ENCODE peak calls at places on chromosome 20, in nine cellular contexts. O, I, Q, S, E, N, X, C and T are unnamed samples.

GRCh38 chr20:48382304-48382703 is 445.5 kb downstream of the PREX1 start:
- DNase-seq in O (no peak), X (no peak), I (no peak), Q (no peak), C (no peak), S (no peak), N (no peak), E (no peak), T (no peak)

GRCh38 chr20:62441986-62442539 is 14.7 kb upstream of the RBBP8NL start:
- DNase-seq in N (no peak), E (no peak), C (no peak), I (no peak), Q (no peak), S (no peak), O (no peak), X (no peak), T (no peak)

GRCh38 chr20:37384683-37385174 is 38.8 kb downstream of the SRC start:
- DNase-seq in O (peak), I (peak), C (no peak), S (peak), N (no peak), Q (peak), E (peak), X (peak), T (no peak)

GRCh38 chr20:17663486-17663885 is 18.6 kb downstream of the RRBP1 start:
- DNase-seq in N (peak), S (no peak), C (no peak), O (no peak), E (no peak), X (no peak), I (no peak), Q (peak), T (no peak)

GRCh38 chr20:62494537-62494936 is 18.7 kb upstream of the GATA5 start:
- DNase-seq in N (no peak), C (no peak), S (no peak), Q (no peak), E (no peak), I (no peak), O (no peak), X (no peak), T (no peak)

GRCh38 chr20:1688886-1689538 is 31.4 kb upstream of the SIRPG start:
- DNase-seq in X (no peak), S (no peak), E (no peak), Q (no peak), N (no peak), O (no peak), C (no peak), I (no peak), T (no peak)

GRCh38 chr20:58431134-58431533 is 42.1 kb downstream of the VAPB start:
- DNase-seq in X (no peak), N (no peak), O (no peak), S (no peak), Q (no peak), C (no peak), I (no peak), E (no peak), T (no peak)

GRCh38 chr20:53752971-53753879 is 159.6 kb upstream of the ZNF217 start:
- DNase-seq in O (no peak), E (no peak), N (no peak), X (no peak), Q (no peak), C (no peak), S (no peak), I (no peak), T (no peak)

GRCh38 chr20:36461600-36462439 is 79.5 kb upstream of the MYL9 start:
- DNase-seq in O (peak), S (peak), Q (peak), X (peak), I (no peak), E (peak), N (no peak), C (no peak), T (no peak)

GRCh38 chr20:9928955-9929354 is 90.1 kb upstream of the PAK5 start:
- DNase-seq in S (no peak), C (no peak), E (no peak), I (no peak), O (no peak), Q (no peak), X (no peak), N (no peak), T (no peak)

GRCh38 chr20:38094373-38094775 is 60.8 kb downstream of the RPRD1B start:
- DNase-seq in C (no peak), E (peak), I (no peak), N (no peak), O (no peak), X (peak), S (no peak), Q (peak), T (no peak)

GRCh38 chr20:60125521-60125920 is 167.3 kb downstream of the CDH26 start:
- DNase-seq in O (no peak), Q (no peak), S (no peak), X (no peak), I (no peak), N (no peak), E (no peak), C (no peak), T (no peak)

GRCh38 chr20:2612073-2612472 is 40.4 kb upstream of the NOP56 start:
- DNase-seq in C (no peak), X (no peak), I (no peak), E (no peak), Q (no peak), S (no peak), O (no peak), N (no peak), T (no peak)

GRCh38 chr20:3543901-3544507 is 73.2 kb downstream of the ATRN start:
- DNase-seq in E (no peak), Q (peak), X (peak), O (no peak), C (no peak), I (no peak), S (no peak), N (peak), T (peak)

GRCh38 chr20:6635034-6635736 is 132.3 kb upstream of the BMP2 start:
- DNase-seq in N (no peak), E (no peak), Q (peak), C (no peak), X (no peak), O (no peak), I (no peak), S (no peak), T (no peak)

GRCh38 chr20:56606174-56606945 is 22.7 kb upstream of the TFAP2C start:
- DNase-seq in C (no peak), N (no peak), I (no peak), S (no peak), O (peak), E (no peak), Q (no peak), X (peak), T (no peak)

GRCh38 chr20:2290486-2290885 is 5.3 kb upstream of the TGM3 start:
- DNase-seq in C (no peak), O (no peak), I (no peak), S (no peak), X (no peak), N (no peak), Q (no peak), E (no peak), T (no peak)

GRCh38 chr20:23155141-23155590 is 69.0 kb upstream of the CD93 start:
- DNase-seq in S (no peak), C (no peak), N (no peak), I (no peak), Q (no peak), X (no peak), E (peak), O (no peak), T (no peak)

GRCh38 chr20:57498425-57499400 is 26.2 kb downstream of the CTCFL start:
- DNase-seq in E (no peak), C (no peak), S (no peak), Q (peak), X (peak), O (no peak), I (no peak), N (no peak), T (no peak)

GRCh38 chr20:54118220-54119001 is 48.0 kb upstream of the BCAS1 start:
- DNase-seq in O (no peak), X (no peak), N (no peak), Q (no peak), S (no peak), E (no peak), C (no peak), I (no peak), T (no peak)

GRCh38 chr20:46118481-46119020 is 437 bp downstream of the CD40 start:
- DNase-seq in C (no peak), N (no peak), S (no peak), I (no peak), X (no peak), E (peak), Q (no peak), O (peak), T (no peak)

GRCh38 chr20:63027425-63028389 is 20.9 kb upstream of the BHLHE23 start:
- DNase-seq in O (peak), S (no peak), E (no peak), C (no peak), Q (no peak), X (no peak), N (no peak), I (peak), T (no peak)

GRCh38 chr20:3797592-3798404 is 1.7 kb downstream of the CDC25B start:
- DNase-seq in X (no peak), Q (peak), I (peak), N (no peak), C (no peak), E (no peak), S (peak), O (peak), T (no peak)

GRCh38 chr20:19945732-19946670 is 71.2 kb upstream of the NAA20 start:
- DNase-seq in N (no peak), X (no peak), S (no peak), I (no peak), E (no peak), O (no peak), C (no peak), Q (no peak), T (no peak)

GRCh38 chr20:16919841-16920240 is 171.7 kb downstream of the OTOR start:
- DNase-seq in I (no peak), Q (no peak), O (no peak), C (no peak), S (no peak), N (no peak), X (no peak), E (no peak), T (no peak)

GRCh38 chr20:17044920-17045319 is 181.9 kb upstream of the PCSK2 start:
- DNase-seq in O (no peak), S (no peak), X (no peak), N (no peak), C (no peak), E (no peak), Q (no peak), I (no peak), T (no peak)

GRCh38 chr20:50992336-50992732 is 30.6 kb downstream of the KCNG1 start:
- DNase-seq in S (no peak), O (no peak), X (no peak), N (no peak), E (no peak), Q (no peak), I (no peak), C (no peak), T (no peak)

GRCh38 chr20:49483018-49483705 is 694 bp upstream of the KCNB1 start:
- DNase-seq in I (peak), Q (no peak), X (peak), C (no peak), N (no peak), O (no peak), E (no peak), S (no peak), T (no peak)

GRCh38 chr20:49484180-49485140 is 2.0 kb upstream of the KCNB1 start:
- DNase-seq in X (peak), S (peak), C (peak), N (peak), E (peak), O (peak), Q (peak), I (peak), T (peak)

GRCh38 chr20:49482173-49482572 is 295 bp downstream of the KCNB1 start:
- DNase-seq in N (no peak), O (no peak), E (no peak), X (no peak), Q (no peak), S (no peak), I (no peak), C (no peak), T (no peak)

GRCh38 chr20:49482621-49483017 is at the start of gene KCNB1:
- DNase-seq in E (peak), Q (peak), X (peak), O (peak), N (no peak), I (peak), C (no peak), S (no peak), T (no peak)

DNA sequence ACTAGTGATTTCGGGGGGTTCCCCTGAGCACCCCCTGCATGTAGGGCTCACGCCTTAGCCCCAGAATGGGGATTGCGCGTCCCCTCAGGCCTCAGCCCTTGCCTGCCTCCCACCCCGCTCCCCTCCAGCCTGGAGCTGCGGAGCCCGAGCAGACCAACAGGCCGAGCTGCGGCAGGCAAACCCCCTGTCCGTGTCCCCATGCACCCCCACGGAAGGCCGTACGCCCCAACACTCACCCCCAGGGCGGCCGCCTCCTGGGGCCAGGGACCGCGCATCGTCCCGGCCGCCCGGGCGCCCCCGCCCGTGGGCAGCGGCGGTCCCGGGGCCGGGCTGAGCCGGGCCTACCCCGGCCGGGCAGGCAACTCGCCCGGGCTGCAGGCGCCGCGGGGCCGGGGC is 1.2 kb upstream of the KCNB1 start:
- DNase-seq in C (no peak), Q (no peak), O (no peak), E (no peak), N (no peak), S (no peak), X (peak), I (peak), T (no peak)
- H3K4me3 ChIP-seq in C (peak), Q (peak), O (no peak), E (peak), N (peak), S (no peak), X (no peak), I (no peak), T (no peak)

DNA sequence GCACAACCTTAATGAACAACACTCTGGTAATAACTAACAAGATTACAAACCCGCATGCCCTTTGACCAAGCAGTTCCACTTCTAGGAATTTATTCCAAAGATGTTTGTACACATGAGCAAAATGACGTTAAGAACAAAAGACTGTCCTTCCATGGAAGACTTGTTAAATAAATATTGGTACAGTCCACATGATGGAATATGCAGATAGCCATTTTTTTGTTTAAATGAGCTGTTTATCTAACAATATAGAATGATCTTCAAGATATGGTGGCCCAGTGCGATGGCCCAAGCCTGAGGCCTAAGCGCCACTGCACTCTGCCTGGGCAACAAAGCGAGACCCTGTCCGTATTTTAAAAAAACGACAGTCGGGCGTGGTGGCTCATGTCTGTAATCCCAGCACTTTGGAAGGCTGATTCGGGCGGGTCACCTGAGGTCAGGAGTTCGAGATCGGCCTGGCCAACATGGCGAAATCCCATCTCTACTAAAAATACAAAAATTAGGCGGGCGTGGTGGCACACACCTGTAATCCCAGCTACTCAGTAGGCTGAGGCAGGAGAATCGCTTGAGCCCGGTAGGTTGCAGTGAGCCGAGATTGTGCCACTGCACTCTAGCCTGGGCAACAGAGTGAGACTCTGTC is 7.4 kb upstream of the AHCY start:
- DNase-seq in S (no peak), C (no peak), E (no peak), I (no peak), N (no peak), O (no peak), X (peak), Q (no peak), T (no peak)
- TF ChIP-seq CTCF in S (no peak), C (no peak), E (no peak), I (no peak), N (no peak), O (no peak), X (no peak), Q (no peak), T (no peak)

GRCh38 chr20:24450646-24451376 is 18.6 kb upstream of the SYNDIG1 start:
- DNase-seq in X (no peak), Q (no peak), I (no peak), E (no peak), S (no peak), O (no peak), C (no peak), N (no peak), T (no peak)
- H3K4me3 ChIP-seq in X (no peak), Q (no peak), I (no peak), E (no peak), S (no peak), O (no peak), C (no peak), N (no peak), T (no peak)

GRCh38 chr20:44781791-44782190 is 28.6 kb downstream of the RIMS4 start:
- DNase-seq in N (no peak), X (no peak), O (no peak), I (no peak), S (no peak), E (no peak), C (no peak), Q (no peak), T (no peak)

GRCh38 chr20:44784688-44785087 is 25.7 kb downstream of the RIMS4 start:
- DNase-seq in N (no peak), E (no peak), Q (no peak), S (no peak), X (no peak), I (no peak), O (no peak), C (no peak), T (no peak)

GRCh38 chr20:44787299-44787698 is 23.0 kb downstream of the RIMS4 start:
- DNase-seq in E (no peak), O (no peak), I (no peak), N (no peak), S (no peak), X (no peak), C (no peak), Q (no peak), T (no peak)

GRCh38 chr20:44788706-44789456 is 21.5 kb downstream of the RIMS4 start:
- DNase-seq in N (no peak), X (no peak), O (no peak), C (no peak), E (no peak), Q (no peak), S (no peak), I (no peak), T (no peak)

GRCh38 chr20:44785768-44786167 is 24.6 kb downstream of the RIMS4 start:
- DNase-seq in Q (no peak), N (no peak), I (no peak), O (no peak), S (no peak), C (no peak), X (no peak), E (no peak), T (no peak)
- TF ChIP-seq CTCF in Q (no peak), N (peak), I (peak), O (no peak), S (no peak), C (no peak), X (no peak), E (no peak), T (no peak)

GRCh38 chr20:49400410-49400809 is 82.1 kb downstream of the KCNB1 start:
- DNase-seq in X (no peak), S (no peak), N (peak), O (no peak), C (no peak), E (peak), I (no peak), Q (peak), T (no peak)

GRCh38 chr20:49403012-49403411 is 79.5 kb downstream of the KCNB1 start:
- DNase-seq in S (no peak), E (no peak), N (no peak), O (no peak), X (no peak), Q (no peak), I (no peak), C (no peak), T (no peak)

GRCh38 chr20:49399329-49399728 is 83.1 kb downstream of the KCNB1 start:
- DNase-seq in S (no peak), I (no peak), Q (peak), O (no peak), E (peak), C (no peak), N (no peak), X (no peak), T (no peak)

GRCh38 chr20:49398401-49399144 is 83.9 kb downstream of the KCNB1 start:
- DNase-seq in S (no peak), E (no peak), Q (no peak), X (no peak), C (no peak), O (no peak), I (no peak), N (no peak), T (no peak)

GRCh38 chr20:49400904-49401303 is 81.6 kb downstream of the KCNB1 start:
- DNase-seq in N (peak), E (peak), X (no peak), I (no peak), C (no peak), S (no peak), O (no peak), Q (peak), T (no peak)
- H3K4me3 ChIP-seq in N (no peak), E (no peak), X (no peak), I (no peak), C (no peak), S (no peak), O (no peak), Q (no peak), T (no peak)